ENCODE peak calls at places on chromosomes 11 and 22, in four cellular contexts. L, W, T and F are unnamed samples. For H3K79me2, the result is how much of the 10 kb centered on the place peaks cover.

GRCh38 chr11:116893906-116894305 is 56.5 kb upstream of the APOA1 start:
- DNase-seq in L (no peak), W (no peak), T (no peak), F (no peak)

GRCh38 chr22:35258144-35258988 is 1.1 kb downstream of the HMGXB4 start:
- DNase-seq in L (peak), W (peak), T (no peak), F (no peak)

GRCh38 chr11:101745756-101746155 is 161.9 kb upstream of the TRPC6 start:
- DNase-seq in L (no peak), W (no peak), T (no peak), F (no peak)

GRCh38 chr11:3886985-3887384 is 31.5 kb downstream of the STIM1 start:
- DNase-seq in L (no peak), W (no peak), T (no peak), F (peak)

GRCh38 chr22:40491990-40492631 is 121.7 kb downstream of the SGSM3 start:
- DNase-seq in L (peak), W (no peak), T (peak), F (no peak)

GRCh38 chr11:90243534-90243933 is 20.7 kb upstream of the CHORDC1 start:
- DNase-seq in L (peak), W (no peak), T (no peak), F (no peak)

GRCh38 chr11:67632175-67632981 is 2.6 kb upstream of the NUDT8 start:
- DNase-seq in L (no peak), W (no peak), T (no peak), F (peak)

GRCh38 chr22:25702046-25702445 is 39.9 kb upstream of the MYO18B start:
- DNase-seq in L (no peak), W (no peak), T (no peak), F (peak)

GRCh38 chr22:35526333-35526979 is 14.2 kb upstream of the RASD2 start:
- DNase-seq in L (no peak), W (no peak), T (no peak), F (no peak)

GRCh38 chr11:9276571-9276970 is 11.4 kb upstream of the DENND5A start:
- DNase-seq in L (no peak), W (no peak), T (no peak), F (no peak)

GRCh38 chr11:68694404-68695297 is 10.3 kb downstream of the GAL start:
- DNase-seq in L (peak), W (no peak), T (no peak), F (no peak)

GRCh38 chr22:29457730-29458129 is 19.3 kb downstream of the RFPL1 start:
- DNase-seq in L (peak), W (peak), T (peak), F (peak)

GRCh38 chr11:73195191-73196007 is 22.7 kb upstream of the P2RY2 start:
- DNase-seq in L (no peak), W (no peak), T (no peak), F (peak)

GRCh38 chr11:90332415-90332814 is 109.6 kb upstream of the CHORDC1 start:
- DNase-seq in L (no peak), W (no peak), T (no peak), F (no peak)

GRCh38 chr22:31138126-31138525 is 2.2 kb downstream of the PLA2G3 start:
- DNase-seq in L (no peak), W (no peak), T (no peak), F (no peak)

GRCh38 chr11:94593030-94593429 is 25.9 kb downstream of the PIWIL4 start:
- DNase-seq in L (no peak), W (no peak), T (no peak), F (no peak)

GRCh38 chr11:47259178-47259977 is 1.6 kb downstream of the NR1H3 start:
- DNase-seq in L (peak), W (peak), T (no peak), F (peak)

GRCh38 chr11:86636275-86636674 is 36.1 kb downstream of the ME3 start:
- DNase-seq in L (no peak), W (no peak), T (no peak), F (no peak)

GRCh38 chr11:16117989-16118810 is 238.1 kb downstream of the SOX6 start:
- DNase-seq in L (no peak), W (no peak), T (no peak), F (no peak)

GRCh38 chr22:35275580-35275979 is 18.3 kb downstream of the HMGXB4 start:
- DNase-seq in L (no peak), W (no peak), T (no peak), F (no peak)

GRCh38 chr11:134063991-134064747 is 4.7 kb upstream of the JAM3 start:
- DNase-seq in L (no peak), W (no peak), T (no peak), F (no peak)

GRCh38 chr11:77819921-77820564 is 479 bp downstream of the RSF1 start:
- DNase-seq in L (peak), W (peak), T (no peak), F (peak)

GRCh38 chr11:77819411-77819920 is 1.1 kb downstream of the RSF1 start:
- DNase-seq in L (peak), W (peak), T (peak), F (peak)

GRCh38 chr11:77820565-77821348 is at the start of the genes AAMDC and RSF1:
- DNase-seq in L (peak), W (peak), T (peak), F (peak)

GRCh38 chr11:77823775-77824174 is 2.8 kb downstream of the AAMDC start:
- DNase-seq in L (no peak), W (no peak), T (no peak), F (peak)

GRCh38 chr11:77821349-77821851 is 456 bp downstream of the AAMDC start:
- DNase-seq in L (peak), W (peak), T (no peak), F (peak)
- TF ChIP-seq JUNB in L (no peak), W (no peak), T (no peak), F (no peak)

DNA sequence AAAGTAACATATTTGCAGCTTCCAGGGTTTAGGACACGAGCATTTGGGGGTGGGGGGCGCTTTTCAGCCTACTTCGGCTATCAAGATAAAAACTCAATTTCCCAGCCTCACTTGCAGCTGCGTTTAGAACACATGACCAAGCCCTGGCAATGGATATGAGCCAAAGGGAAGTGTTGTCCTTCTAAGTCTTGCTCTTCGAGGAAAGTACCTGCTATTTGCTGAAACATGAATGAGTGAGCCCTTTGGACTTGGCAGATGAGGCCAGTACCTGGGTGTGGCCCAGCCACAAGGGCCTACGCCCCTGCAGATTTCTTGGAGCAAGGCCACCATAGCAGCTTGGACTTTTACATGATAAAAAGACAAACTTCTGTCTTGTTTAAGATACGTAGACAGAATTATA is 60.2 kb upstream of the SORL1 start:
- DNase-seq in L (no peak), W (no peak), T (no peak), F (no peak)
- H3K27ac ChIP-seq in L (no peak), W (no peak), T (no peak), F (no peak)

DNA sequence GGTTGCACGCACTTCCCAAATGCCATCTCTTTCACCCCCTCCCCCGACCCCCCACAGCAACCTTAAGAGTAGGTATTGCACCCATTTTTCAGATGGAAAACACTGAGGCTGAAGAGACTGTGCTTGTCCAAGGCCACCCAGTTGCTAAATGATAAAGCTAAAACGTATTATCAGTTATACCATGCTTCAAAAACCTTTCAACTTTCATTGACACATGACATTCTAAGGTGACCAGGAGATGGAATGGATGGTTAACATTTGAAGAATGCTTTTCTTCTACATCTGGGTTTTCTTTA is 4.0 kb downstream of the TIMP3 start:
- DNase-seq in L (no peak), W (no peak), T (no peak), F (no peak)
- H3K79me2 ChIP-seq in L (under half), W (under half), T (under half), F (half or more)

GRCh38 chr22:19661156-19661555 is 53.1 kb upstream of the SEPTIN5 start:
- DNase-seq in L (no peak), W (peak), T (no peak), F (no peak)

GRCh38 chr22:19664951-19665783 is 49.1 kb upstream of the SEPTIN5 start:
- DNase-seq in L (no peak), W (peak), T (no peak), F (no peak)

GRCh38 chr22:19664406-19664805 is 49.9 kb upstream of the SEPTIN5 start:
- DNase-seq in L (no peak), W (no peak), T (no peak), F (no peak)

GRCh38 chr22:19663821-19664325 is 50.4 kb upstream of the SEPTIN5 start:
- DNase-seq in L (peak), W (peak), T (no peak), F (no peak)

DNA sequence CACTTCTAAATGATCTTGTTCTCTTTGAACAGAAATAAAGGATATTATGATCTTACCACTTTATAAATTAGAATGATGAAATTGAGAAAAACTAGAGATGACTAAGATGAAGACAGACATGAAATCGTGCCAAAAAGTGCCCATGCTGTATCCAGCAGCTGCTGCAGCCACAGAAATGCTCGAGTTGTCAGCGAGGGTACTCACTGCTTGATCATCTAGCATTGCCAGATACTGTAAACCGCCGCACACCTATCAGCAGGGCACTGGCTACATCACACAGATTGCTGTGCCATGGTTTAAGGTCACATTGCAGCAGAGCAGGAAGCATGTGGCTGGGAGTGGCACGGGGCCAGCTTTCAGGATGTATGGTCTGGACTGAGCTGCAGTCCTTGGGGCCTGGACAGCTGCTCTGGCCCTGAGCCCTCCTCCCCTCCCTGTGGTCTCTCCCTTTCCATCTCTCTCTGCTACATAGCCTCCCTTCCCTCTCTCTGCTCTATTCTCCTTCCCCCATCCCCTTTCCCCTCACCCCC is 51.0 kb upstream of the SEPTIN5 start:
- DNase-seq in L (no peak), W (peak), T (no peak), F (no peak)
- TF ChIP-seq JUNB in L (no peak), W (no peak), T (no peak), F (no peak)

GRCh38 chr11:130121430-130121978 is 38.1 kb upstream of the ST14 start:
- DNase-seq in L (no peak), W (no peak), T (no peak), F (no peak)

GRCh38 chr11:130125638-130126037 is 33.9 kb upstream of the ST14 start:
- DNase-seq in L (no peak), W (no peak), T (no peak), F (no peak)

GRCh38 chr11:130124096-130124495 is 35.5 kb upstream of the ST14 start:
- DNase-seq in L (no peak), W (no peak), T (no peak), F (peak)

GRCh38 chr11:130122141-130122575 is 37.4 kb upstream of the ST14 start:
- DNase-seq in L (no peak), W (no peak), T (no peak), F (no peak)

DNA sequence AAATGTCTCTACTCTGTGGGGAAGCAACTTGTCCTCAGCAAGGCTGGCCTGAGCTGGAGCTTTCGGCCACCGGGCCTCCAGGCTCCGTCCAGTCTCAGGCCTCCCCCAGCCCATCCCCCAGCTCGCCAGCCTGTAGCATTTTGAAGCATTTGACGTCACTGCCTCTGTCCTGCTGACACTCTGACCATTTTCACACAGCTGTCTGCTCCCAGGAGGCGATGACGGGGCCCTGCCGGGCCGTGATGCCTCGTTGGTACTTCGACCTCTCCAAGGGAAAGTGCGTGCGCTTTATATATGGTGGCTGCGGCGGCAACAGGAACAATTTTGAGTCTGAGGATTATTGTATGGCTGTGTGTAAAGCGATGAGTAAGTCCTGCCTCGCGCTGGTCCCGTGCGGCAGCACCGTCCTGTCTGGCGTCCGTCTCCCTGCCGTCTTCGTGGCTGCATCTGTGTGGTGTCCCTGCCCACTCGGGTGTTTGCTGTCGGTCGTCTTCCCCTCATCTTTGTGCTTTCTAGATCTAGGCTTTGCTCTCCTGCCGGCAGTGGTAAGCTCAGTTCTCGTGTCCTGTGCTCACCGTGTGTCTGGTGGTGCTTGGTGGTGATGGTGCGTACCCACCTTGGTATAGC is 36.1 kb upstream of the ST14 start:
- DNase-seq in L (no peak), W (no peak), T (no peak), F (no peak)
- H3K27ac ChIP-seq in L (no peak), W (no peak), T (no peak), F (peak)

DNA sequence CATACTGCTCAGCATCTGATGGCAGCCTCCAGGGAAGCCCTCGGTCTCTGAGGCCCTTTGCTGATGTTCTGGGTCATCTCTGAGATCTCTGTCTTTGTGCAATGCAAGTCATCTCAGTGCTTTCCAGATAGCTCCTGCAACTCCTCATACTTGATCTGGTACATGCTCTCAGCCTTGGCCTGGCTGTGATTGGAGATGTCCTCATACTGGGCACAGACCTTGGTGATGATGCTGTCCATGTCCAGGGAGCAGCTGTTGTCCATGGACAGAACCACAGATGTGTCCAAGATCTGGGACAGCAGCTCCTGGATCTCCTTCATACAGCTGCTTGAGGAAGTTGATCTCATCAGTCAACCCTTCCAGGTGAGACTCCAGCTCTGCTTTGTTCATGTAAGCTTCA is 69.1 kb downstream of the SIK2 start:
- DNase-seq in L (no peak), W (no peak), T (no peak), F (no peak)
- H3K79me2 ChIP-seq in L (under half), W (under half), T (under half), F (under half)

DNA sequence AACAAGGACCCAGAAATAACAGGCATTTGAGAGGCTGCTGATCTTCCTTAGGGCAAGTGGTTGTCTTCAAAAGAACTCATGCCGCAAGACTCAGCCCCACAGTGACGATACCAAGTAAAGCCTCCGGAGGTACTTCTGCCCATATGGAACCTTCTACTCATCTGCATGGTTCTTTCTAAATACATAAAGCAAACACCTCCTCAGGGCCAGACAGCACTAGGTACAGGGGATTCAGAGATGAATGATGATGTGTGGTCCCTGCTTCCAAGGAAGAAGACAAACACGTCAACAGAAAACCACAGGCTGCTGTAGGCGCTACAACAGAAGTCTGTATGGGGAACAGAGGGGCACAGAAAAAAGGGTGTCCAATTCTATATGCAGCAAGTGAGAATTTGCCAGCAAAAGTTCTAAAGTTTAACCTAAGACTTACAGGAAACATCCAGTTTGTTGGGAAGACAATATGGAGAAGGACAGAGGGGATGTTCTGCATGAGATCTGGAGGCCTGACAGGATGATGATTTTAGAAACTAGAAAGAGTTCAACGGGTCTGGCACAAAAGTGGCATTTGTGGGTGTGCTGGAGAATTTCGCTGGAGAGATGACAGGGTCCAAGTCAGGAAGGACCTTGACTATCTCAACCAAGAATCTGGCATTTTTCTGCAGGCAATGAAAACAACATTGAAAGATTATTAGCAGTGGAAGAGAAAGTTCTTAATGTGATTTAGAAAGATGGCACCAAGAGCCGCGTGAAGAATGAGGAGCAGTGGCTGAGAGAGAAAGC is 23.7 kb downstream of the JAML start:
- DNase-seq in L (no peak), W (no peak), T (no peak), F (no peak)
- TF ChIP-seq JUNB in L (no peak), W (no peak), T (no peak), F (no peak)